ENCODE peak calls at places on chromosomes 3 and 15, in five cellular contexts. Z is endothelial cell, S is vagina, B is OCI-LY7, L is upper lobe of left lung. T is an unnamed sample.
A peak's percentile ranks its signal among the peaks of the same experiment; 100 is the strongest.

GRCh38 chr3:97815149-97815917 is 6.5 kb upstream of the CRYBG3 start:
- DNase-seq in Z (no peak), S (no peak), L (no peak), B (no peak), T (no peak)

GRCh38 chr3:8443829-8444791 is 57.5 kb upstream of the LMCD1 start:
- DNase-seq in S (no peak), B (no peak), L (no peak), Z (peak; percentile 87), T (no peak)

GRCh38 chr3:136678981-136679380 is 73.2 kb downstream of the STAG1 start:
- DNase-seq in S (no peak), Z (no peak), L (no peak), B (no peak), T (no peak)

GRCh38 chr3:170517251-170517945 is 68.5 kb downstream of the SLC7A14 start:
- DNase-seq in Z (no peak), S (no peak), B (no peak), L (no peak), T (no peak)

GRCh38 chr3:39705351-39705900 is 104.0 kb upstream of the MYRIP start:
- DNase-seq in B (no peak), S (no peak), Z (no peak), L (no peak), T (no peak)

GRCh38 chr3:184874709-184875644 is 63.0 kb downstream of the VPS8 start:
- DNase-seq in S (no peak), B (peak; percentile 45), L (no peak), Z (peak; percentile 28), T (no peak)

GRCh38 chr3:157467165-157467564 is 30.5 kb downstream of the PTX3 start:
- DNase-seq in L (no peak), Z (no peak), S (no peak), B (no peak), T (no peak)

GRCh38 chr3:58082047-58082446 is 73.8 kb downstream of the FLNB start:
- DNase-seq in Z (peak; percentile 59), B (no peak), L (no peak), S (no peak), T (no peak)

GRCh38 chr3:66425032-66425431 is 75.8 kb downstream of the LRIG1 start:
- DNase-seq in L (no peak), B (no peak), Z (no peak), S (no peak), T (no peak)

GRCh38 chr15:101807345-101807945 is 4.1 kb downstream of the OR4F6 start:
- DNase-seq in Z (no peak), B (no peak), S (no peak), L (no peak), T (no peak)

GRCh38 chr3:177490626-177491025 is 293.3 kb upstream of the TBL1XR1 start:
- DNase-seq in B (no peak), S (no peak), L (no peak), Z (no peak), T (no peak)

GRCh38 chr3:53880396-53881345 is 1.3 kb downstream of the ACTR8 start:
- DNase-seq in L (no peak), S (no peak), Z (no peak), B (no peak), T (no peak)

GRCh38 chr3:53885239-53885638 is 3.3 kb upstream of the ACTR8 start:
- DNase-seq in L (no peak), Z (no peak), S (no peak), B (no peak), T (no peak)

GRCh38 chr3:53884623-53885022 is 2.7 kb upstream of the ACTR8 start:
- DNase-seq in S (no peak), Z (no peak), B (no peak), L (no peak), T (no peak)

GRCh38 chr3:53883008-53883407 is 1.1 kb upstream of the ACTR8 start:
- DNase-seq in L (no peak), S (no peak), Z (no peak), B (no peak), T (no peak)

GRCh38 chr3:53881691-53882593 is at the start of gene ACTR8:
- DNase-seq in Z (peak; percentile 93), L (peak; percentile 98), S (peak; percentile 89), B (peak; percentile 89), T (peak; percentile 88)
- TF ChIP-seq CTCF in Z (no peak), L (peak; percentile 29), S (no peak), B (no peak), T (no peak)

DNA sequence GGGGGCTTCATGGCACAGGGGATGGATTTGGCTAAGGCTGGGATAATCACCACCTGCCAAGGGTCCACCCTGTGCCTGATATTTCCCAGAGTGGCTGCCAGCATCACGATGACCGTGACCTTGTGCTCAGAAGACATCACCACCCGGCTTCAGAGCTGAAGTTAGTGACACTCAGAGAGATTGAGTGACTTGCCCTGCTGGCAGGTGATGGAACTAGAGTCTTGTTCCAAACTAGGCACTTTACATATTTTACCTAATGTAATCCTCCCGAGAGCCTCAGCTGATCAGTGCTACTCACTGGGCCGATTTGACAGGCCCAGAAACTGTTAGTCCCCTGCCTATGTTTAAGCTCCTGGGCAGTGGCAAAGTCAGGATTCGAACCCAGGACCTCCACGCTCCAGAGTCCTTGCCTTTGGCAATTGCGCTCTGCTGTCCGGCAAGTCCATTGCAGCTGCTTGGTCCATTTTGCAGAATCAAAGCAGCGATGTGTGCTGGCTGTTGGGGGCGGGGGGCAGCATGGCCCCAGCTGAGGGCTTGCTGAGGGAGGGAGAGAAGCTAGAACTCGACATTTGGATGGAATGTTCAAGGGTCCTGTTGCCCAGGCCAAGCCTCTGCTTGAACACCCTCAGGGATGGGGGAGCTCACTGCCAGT is 74.8 kb upstream of the GATA2 start:
- DNase-seq in L (no peak), Z (no peak), S (no peak), B (no peak), T (no peak)
- TF ChIP-seq CTCF in L (no peak), Z (peak; percentile 33), S (no peak), B (no peak), T (no peak)

DNA sequence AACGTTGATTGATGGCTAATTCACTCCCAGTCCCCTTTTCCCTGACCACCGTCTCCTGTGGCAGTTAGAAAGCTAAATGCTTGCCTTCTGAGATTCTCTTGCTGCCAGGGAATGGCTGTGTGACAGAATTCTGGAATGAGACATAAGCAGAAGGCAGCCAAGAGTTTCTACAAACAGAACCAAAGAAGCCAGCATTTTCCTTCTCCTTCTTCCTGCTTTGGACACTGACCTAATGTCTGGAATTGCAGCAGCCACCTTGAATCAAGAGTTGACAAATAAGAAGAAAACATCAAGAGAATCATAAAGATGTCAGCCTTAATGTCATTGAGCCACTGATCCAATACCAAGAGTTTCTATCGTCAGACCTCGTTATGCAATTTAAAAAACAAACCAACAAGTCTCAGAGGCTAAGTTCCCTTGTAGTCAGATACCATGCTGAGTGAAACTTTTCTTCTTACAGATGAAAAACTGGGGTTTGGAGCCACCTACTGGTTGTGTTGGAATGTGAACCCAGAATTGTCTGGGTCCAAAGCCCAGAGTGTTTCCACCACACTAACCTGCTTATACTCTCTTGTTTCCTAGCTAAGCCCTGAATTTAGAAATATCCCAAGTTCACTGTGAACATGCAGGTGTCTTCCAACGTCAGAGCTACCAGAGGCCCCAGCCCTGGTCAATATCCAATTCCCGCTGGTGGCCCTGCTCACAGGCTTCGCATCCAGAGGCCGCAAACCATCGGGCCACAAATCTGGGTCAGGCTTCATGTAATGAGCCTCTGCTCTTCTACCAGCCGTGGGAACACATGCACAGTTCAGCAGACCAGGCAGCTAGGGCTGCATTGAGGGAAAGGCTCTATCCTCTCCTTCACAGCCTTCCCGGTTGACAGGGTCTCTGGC is 42.5 kb downstream of the MCF2L2 start:
- DNase-seq in Z (peak; percentile 59), B (peak; percentile 79), L (no peak), S (no peak), T (no peak)
- TF ChIP-seq CTCF in Z (peak; percentile 73), B (peak; percentile 93), L (peak; percentile 83), S (peak; percentile 62), T (peak; percentile 38)

GRCh38 chr3:167493240-167493639 is 19.4 kb upstream of the SERPINI2 start:
- DNase-seq in L (no peak), S (no peak), B (peak; percentile 3), Z (peak; percentile 31), T (no peak)

GRCh38 chr3:167489571-167489970 is 15.7 kb upstream of the SERPINI2 start:
- DNase-seq in S (no peak), Z (no peak), B (no peak), L (no peak), T (no peak)

GRCh38 chr3:167487556-167487955 is 13.7 kb upstream of the SERPINI2 start:
- DNase-seq in Z (no peak), S (no peak), L (no peak), B (no peak), T (no peak)

DNA sequence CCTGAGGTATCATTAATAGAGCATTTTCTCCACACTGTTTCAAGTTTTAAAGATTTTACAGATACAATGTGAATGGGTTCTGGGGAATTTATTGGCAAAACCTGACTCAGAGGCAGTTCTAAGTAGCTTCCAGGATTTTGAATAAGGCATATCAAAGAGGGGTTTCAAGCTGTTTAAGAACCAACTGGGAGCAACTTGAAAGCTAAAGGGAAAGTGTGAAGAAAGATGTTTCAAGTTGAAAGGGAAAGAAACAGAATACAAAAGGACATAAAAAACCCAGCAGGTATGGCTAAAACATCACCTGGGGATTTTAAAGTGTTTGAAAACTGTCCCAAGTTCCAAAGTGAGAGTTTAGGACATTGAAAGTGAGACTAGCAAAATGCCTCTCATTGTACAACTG is 17.8 kb upstream of the SERPINI2 start:
- DNase-seq in Z (no peak), B (no peak), S (no peak), L (no peak), T (no peak)
- TF ChIP-seq CTCF in Z (no peak), B (no peak), S (no peak), L (no peak), T (no peak)

GRCh38 chr15:96342143-96342466 is 11.6 kb downstream of the NR2F2 start:
- DNase-seq in L (no peak), Z (no peak), S (no peak), B (no peak), T (no peak)

GRCh38 chr15:96340348-96340610 is 9.8 kb downstream of the NR2F2 start:
- DNase-seq in Z (no peak), B (no peak), L (no peak), S (no peak), T (no peak)

GRCh38 chr15:96341465-96342142 is 11.1 kb downstream of the NR2F2 start:
- DNase-seq in S (peak; percentile 84), L (peak; percentile 78), Z (peak; percentile 42), B (no peak), T (no peak)

GRCh38 chr15:96339662-96340347 is 9.3 kb downstream of the NR2F2 start:
- DNase-seq in L (no peak), B (no peak), Z (no peak), S (no peak), T (no peak)

DNA sequence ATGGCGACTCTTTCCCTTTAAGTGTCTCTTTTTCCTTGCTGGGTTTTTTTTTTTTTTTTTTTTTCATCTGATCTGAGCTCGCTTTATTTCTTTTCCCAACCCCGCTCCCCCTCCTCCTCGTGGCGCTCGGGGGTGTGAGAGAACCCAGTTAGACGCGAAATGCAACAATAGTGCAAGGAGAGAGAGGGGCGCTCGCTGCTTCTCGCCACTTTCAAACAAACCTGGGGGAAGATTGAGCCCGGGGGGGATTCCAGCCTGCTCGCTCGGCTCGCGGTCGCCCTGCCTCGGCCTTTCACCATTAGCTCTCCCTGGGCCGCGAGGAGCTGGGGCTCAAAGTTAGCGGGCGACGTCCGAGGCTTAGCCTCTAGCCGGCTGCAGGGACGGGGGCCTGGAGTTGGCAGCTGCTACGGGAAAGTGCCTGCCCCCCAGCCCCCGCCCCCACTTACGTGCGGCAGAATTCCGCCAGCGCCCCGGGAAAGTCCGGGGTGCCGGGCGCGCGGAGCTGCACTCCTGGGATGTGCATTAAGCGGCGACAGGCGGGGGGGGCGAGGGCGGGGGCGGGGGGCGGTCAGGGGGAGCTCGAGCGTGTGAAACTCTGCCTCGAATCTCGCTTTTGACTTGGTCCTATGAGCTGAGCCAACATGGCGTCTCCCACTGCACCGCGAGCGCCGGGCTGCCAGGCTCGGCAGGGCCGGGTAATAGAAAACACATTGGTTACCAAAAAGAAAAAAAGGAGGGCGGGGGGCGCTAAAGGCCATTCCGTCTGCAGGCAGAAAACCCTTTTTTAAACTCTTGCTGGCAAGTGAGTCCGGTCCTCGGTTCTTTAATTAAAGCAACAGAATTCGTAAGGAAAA is 10.3 kb downstream of the NR2F2 start:
- DNase-seq in S (peak; percentile 82), Z (peak; percentile 48), B (no peak), L (peak; percentile 87), T (no peak)
- TF ChIP-seq CTCF in S (no peak), Z (no peak), B (no peak), L (no peak), T (no peak)